ENCODE peak calls at places on chromosomes 4 and X, in ten cellular contexts. One of them, this sample, is unnamed.

GRCh38 chrX:50054147-50054546 is 131.8 kb downstream of the CLCN5 start:
- DNase-seq in brain microvascular endothelial cell: no peak
- DNase-seq in activated CD4-positive, alpha-beta T cell treated with anti-CD3 and anti-CD28 coated beads, Interleukin-2, amount 50 U/mL, for 1 hour: no peak
- DNase-seq in caudate nucleus: no peak
- DNase-seq in lower leg skin: no peak
- DNase-seq in HL-60: no peak
- DNase-seq in AG04450: no peak
- DNase-seq in neuronal stem cell: no peak
- DNase-seq in GM03348: no peak
- DNase-seq in naive thymus-derived CD4-positive, alpha-beta T cell: no peak
- DNase-seq in this sample: no peak

GRCh38 chr4:155889036-155889793 is 14.3 kb upstream of the TDO2 start:
- DNase-seq in brain microvascular endothelial cell: peak
- DNase-seq in activated CD4-positive, alpha-beta T cell treated with anti-CD3 and anti-CD28 coated beads, Interleukin-2, amount 50 U/mL, for 1 hour: no peak
- DNase-seq in caudate nucleus: no peak
- DNase-seq in lower leg skin: peak
- DNase-seq in HL-60: peak
- DNase-seq in AG04450: peak
- DNase-seq in neuronal stem cell: no peak
- DNase-seq in GM03348: peak
- DNase-seq in naive thymus-derived CD4-positive, alpha-beta T cell: no peak
- DNase-seq in this sample: no peak

GRCh38 chr4:38601244-38601915 is 62.6 kb upstream of the KLF3 start:
- DNase-seq in brain microvascular endothelial cell: peak
- DNase-seq in activated CD4-positive, alpha-beta T cell treated with anti-CD3 and anti-CD28 coated beads, Interleukin-2, amount 50 U/mL, for 1 hour: no peak
- DNase-seq in caudate nucleus: no peak
- DNase-seq in lower leg skin: no peak
- DNase-seq in HL-60: peak
- DNase-seq in AG04450: peak
- DNase-seq in neuronal stem cell: no peak
- DNase-seq in GM03348: no peak
- DNase-seq in naive thymus-derived CD4-positive, alpha-beta T cell: no peak
- DNase-seq in this sample: peak

GRCh38 chr4:56321246-56321645 is 66.0 kb downstream of the AASDH start:
- DNase-seq in brain microvascular endothelial cell: no peak
- DNase-seq in activated CD4-positive, alpha-beta T cell treated with anti-CD3 and anti-CD28 coated beads, Interleukin-2, amount 50 U/mL, for 1 hour: no peak
- DNase-seq in caudate nucleus: no peak
- DNase-seq in lower leg skin: no peak
- DNase-seq in HL-60: no peak
- DNase-seq in AG04450: no peak
- DNase-seq in neuronal stem cell: no peak
- DNase-seq in GM03348: no peak
- DNase-seq in naive thymus-derived CD4-positive, alpha-beta T cell: no peak
- DNase-seq in this sample: no peak

GRCh38 chrX:34810911-34811310 is 131.7 kb upstream of the FAM47B start:
- DNase-seq in brain microvascular endothelial cell: no peak
- DNase-seq in activated CD4-positive, alpha-beta T cell treated with anti-CD3 and anti-CD28 coated beads, Interleukin-2, amount 50 U/mL, for 1 hour: no peak
- DNase-seq in caudate nucleus: no peak
- DNase-seq in lower leg skin: no peak
- DNase-seq in HL-60: no peak
- DNase-seq in AG04450: no peak
- DNase-seq in neuronal stem cell: no peak
- DNase-seq in GM03348: no peak
- DNase-seq in naive thymus-derived CD4-positive, alpha-beta T cell: no peak
- DNase-seq in this sample: no peak

GRCh38 chr4:33543941-33544450 is 2700.3 kb downstream of the ARAP2 start:
- DNase-seq in brain microvascular endothelial cell: no peak
- DNase-seq in activated CD4-positive, alpha-beta T cell treated with anti-CD3 and anti-CD28 coated beads, Interleukin-2, amount 50 U/mL, for 1 hour: no peak
- DNase-seq in caudate nucleus: no peak
- DNase-seq in lower leg skin: no peak
- DNase-seq in HL-60: peak
- DNase-seq in AG04450: no peak
- DNase-seq in neuronal stem cell: no peak
- DNase-seq in GM03348: no peak
- DNase-seq in naive thymus-derived CD4-positive, alpha-beta T cell: no peak
- DNase-seq in this sample: no peak

GRCh38 chr4:84263415-84263814 is 235.7 kb downstream of the NKX6-1 start:
- DNase-seq in brain microvascular endothelial cell: no peak
- DNase-seq in activated CD4-positive, alpha-beta T cell treated with anti-CD3 and anti-CD28 coated beads, Interleukin-2, amount 50 U/mL, for 1 hour: no peak
- DNase-seq in caudate nucleus: no peak
- DNase-seq in lower leg skin: no peak
- DNase-seq in HL-60: no peak
- DNase-seq in AG04450: no peak
- DNase-seq in neuronal stem cell: no peak
- DNase-seq in GM03348: no peak
- DNase-seq in naive thymus-derived CD4-positive, alpha-beta T cell: no peak
- DNase-seq in this sample: no peak

GRCh38 chr4:105186701-105187158 is 40.1 kb downstream of the TET2 start:
- DNase-seq in brain microvascular endothelial cell: peak
- DNase-seq in activated CD4-positive, alpha-beta T cell treated with anti-CD3 and anti-CD28 coated beads, Interleukin-2, amount 50 U/mL, for 1 hour: no peak
- DNase-seq in caudate nucleus: no peak
- DNase-seq in lower leg skin: no peak
- DNase-seq in HL-60: no peak
- DNase-seq in AG04450: no peak
- DNase-seq in neuronal stem cell: no peak
- DNase-seq in GM03348: peak
- DNase-seq in naive thymus-derived CD4-positive, alpha-beta T cell: no peak
- DNase-seq in this sample: no peak

GRCh38 chrX:46268429-46268828 is 276.8 kb downstream of the ZNF674 start:
- DNase-seq in brain microvascular endothelial cell: no peak
- DNase-seq in activated CD4-positive, alpha-beta T cell treated with anti-CD3 and anti-CD28 coated beads, Interleukin-2, amount 50 U/mL, for 1 hour: no peak
- DNase-seq in caudate nucleus: no peak
- DNase-seq in lower leg skin: no peak
- DNase-seq in HL-60: peak
- DNase-seq in AG04450: no peak
- DNase-seq in neuronal stem cell: no peak
- DNase-seq in GM03348: no peak
- DNase-seq in naive thymus-derived CD4-positive, alpha-beta T cell: no peak
- DNase-seq in this sample: no peak

GRCh38 chr4:122845066-122845465 is 18.4 kb downstream of the FGF2 start:
- DNase-seq in brain microvascular endothelial cell: no peak
- DNase-seq in activated CD4-positive, alpha-beta T cell treated with anti-CD3 and anti-CD28 coated beads, Interleukin-2, amount 50 U/mL, for 1 hour: no peak
- DNase-seq in caudate nucleus: no peak
- DNase-seq in lower leg skin: no peak
- DNase-seq in HL-60: no peak
- DNase-seq in AG04450: no peak
- DNase-seq in neuronal stem cell: no peak
- DNase-seq in GM03348: no peak
- DNase-seq in naive thymus-derived CD4-positive, alpha-beta T cell: no peak
- DNase-seq in this sample: no peak

GRCh38 chrX:73876897-73877296 is 313.9 kb downstream of the CHIC1 start:
- DNase-seq in brain microvascular endothelial cell: no peak
- DNase-seq in activated CD4-positive, alpha-beta T cell treated with anti-CD3 and anti-CD28 coated beads, Interleukin-2, amount 50 U/mL, for 1 hour: no peak
- DNase-seq in caudate nucleus: no peak
- DNase-seq in lower leg skin: peak
- DNase-seq in HL-60: no peak
- DNase-seq in AG04450: no peak
- DNase-seq in neuronal stem cell: no peak
- DNase-seq in GM03348: no peak
- DNase-seq in naive thymus-derived CD4-positive, alpha-beta T cell: no peak
- DNase-seq in this sample: no peak

GRCh38 chrX:85964744-85965143 is 82.6 kb downstream of the CHM start:
- DNase-seq in brain microvascular endothelial cell: no peak
- DNase-seq in activated CD4-positive, alpha-beta T cell treated with anti-CD3 and anti-CD28 coated beads, Interleukin-2, amount 50 U/mL, for 1 hour: no peak
- DNase-seq in caudate nucleus: no peak
- DNase-seq in lower leg skin: no peak
- DNase-seq in HL-60: no peak
- DNase-seq in AG04450: no peak
- DNase-seq in neuronal stem cell: no peak
- DNase-seq in GM03348: no peak
- DNase-seq in naive thymus-derived CD4-positive, alpha-beta T cell: no peak
- DNase-seq in this sample: no peak

GRCh38 chr4:169254546-169254983 is 16.2 kb downstream of the SH3RF1 start:
- DNase-seq in brain microvascular endothelial cell: peak
- DNase-seq in activated CD4-positive, alpha-beta T cell treated with anti-CD3 and anti-CD28 coated beads, Interleukin-2, amount 50 U/mL, for 1 hour: no peak
- DNase-seq in caudate nucleus: no peak
- DNase-seq in lower leg skin: no peak
- DNase-seq in HL-60: no peak
- DNase-seq in AG04450: peak
- DNase-seq in neuronal stem cell: no peak
- DNase-seq in GM03348: peak
- DNase-seq in naive thymus-derived CD4-positive, alpha-beta T cell: no peak
- DNase-seq in this sample: peak

GRCh38 chrX:31633349-31633748 is 561.5 kb upstream of the FTHL17 start:
- DNase-seq in brain microvascular endothelial cell: no peak
- DNase-seq in activated CD4-positive, alpha-beta T cell treated with anti-CD3 and anti-CD28 coated beads, Interleukin-2, amount 50 U/mL, for 1 hour: no peak
- DNase-seq in caudate nucleus: no peak
- DNase-seq in lower leg skin: no peak
- DNase-seq in HL-60: no peak
- DNase-seq in AG04450: no peak
- DNase-seq in neuronal stem cell: no peak
- DNase-seq in GM03348: no peak
- DNase-seq in naive thymus-derived CD4-positive, alpha-beta T cell: no peak
- DNase-seq in this sample: no peak